ENCODE peak calls at places on chromosome 9, in seven cellular contexts. K is Right ventricle myocardium inferior; Q is C1 segment of cervical spinal cord; L is BJ; O is ovary; S is effector memory CD4-positive, alpha-beta T cell; X is 8988T. W is an unnamed sample.

GRCh38 chr9:5263568-5264218 is 32.5 kb downstream of the INSL4 start:
- DNase-seq in K (no peak), Q (no peak), L (no peak), O (no peak), S (no peak), X (no peak), W (no peak)

GRCh38 chr9:70941191-70941590 is 180.2 kb downstream of the TRPM3 start:
- DNase-seq in K (no peak), Q (no peak), L (no peak), O (no peak), S (no peak), X (no peak), W (no peak)

GRCh38 chr9:126862461-126862830 is 2.0 kb downstream of the ZBTB34 start:
- DNase-seq in K (no peak), Q (peak; percentile 43), L (no peak), O (no peak), S (no peak), X (no peak), W (peak; percentile 53)

GRCh38 chr9:96420468-96421219 is 2.5 kb upstream of the ZNF367 start:
- DNase-seq in K (no peak), Q (no peak), L (peak; percentile 89), O (no peak), S (no peak), X (peak; percentile 35), W (peak; percentile 55)

GRCh38 chr9:108580021-108580439 is 275.8 kb downstream of the ACTL7B start:
- DNase-seq in K (no peak), Q (peak; percentile 3), L (no peak), O (no peak), S (no peak), X (no peak), W (no peak)

GRCh38 chr9:13446261-13446660 is 166.8 kb upstream of the MPDZ start:
- DNase-seq in K (no peak), Q (no peak), L (no peak), O (no peak), S (no peak), X (no peak), W (no peak)

GRCh38 chr9:129287595-129288305 is 109.7 kb upstream of the IER5L start:
- DNase-seq in K (no peak), Q (no peak), L (no peak), O (peak; percentile 17), S (no peak), X (no peak), W (peak; percentile 34)

GRCh38 chr9:19513671-19514275 is 105.0 kb downstream of the ACER2 start:
- DNase-seq in K (no peak), Q (no peak), L (no peak), O (no peak), S (no peak), X (no peak), W (no peak)

GRCh38 chr9:121645003-121645402 is 6.4 kb upstream of the DAB2IP start:
- DNase-seq in K (no peak), Q (peak; percentile 43), L (no peak), O (peak; percentile 69), S (no peak), X (no peak), W (no peak)

GRCh38 chr9:132782106-132782505 is 96.0 kb downstream of the AK8 start:
- DNase-seq in K (no peak), Q (no peak), L (no peak), O (no peak), S (no peak), X (no peak), W (no peak)

GRCh38 chr9:92980085-92980745 is 32.9 kb downstream of the FGD3 start:
- DNase-seq in K (no peak), Q (no peak), L (no peak), O (no peak), S (no peak), X (no peak), W (no peak)

GRCh38 chr9:88312517-88313103 is 75.6 kb upstream of the SPIN1 start:
- DNase-seq in K (no peak), Q (no peak), L (no peak), O (no peak), S (no peak), X (no peak), W (no peak)

GRCh38 chr9:130756460-130757152 is 63.0 kb downstream of the EXOSC2 start:
- DNase-seq in K (no peak), Q (no peak), L (no peak), O (no peak), S (no peak), X (no peak), W (no peak)

GRCh38 chr9:77457916-77458592 is 190.1 kb downstream of the GNA14 start:
- DNase-seq in K (no peak), Q (peak; percentile 39), L (peak; percentile 73), O (peak; percentile 55), S (peak; percentile 10), X (no peak), W (peak; percentile 71)

GRCh38 chr9:90774682-90775081 is 26.9 kb upstream of the SYK start:
- DNase-seq in K (no peak), Q (no peak), L (no peak), O (no peak), S (no peak), X (no peak), W (no peak)

GRCh38 chr9:91809581-91810285 is 140.3 kb downstream of the ROR2 start:
- DNase-seq in K (no peak), Q (no peak), L (no peak), O (no peak), S (no peak), X (no peak), W (peak; percentile 40)

GRCh38 chr9:841371-842209 is at the start of gene DMRT1:
- DNase-seq in K (no peak), Q (no peak), L (no peak), O (no peak), S (no peak), X (no peak), W (no peak)

GRCh38 chr9:105026451-105026850 is 98.5 kb upstream of the ABCA1 start:
- DNase-seq in K (no peak), Q (no peak), L (no peak), O (no peak), S (no peak), X (no peak), W (no peak)

GRCh38 chr9:69027355-69028097 is 8.0 kb upstream of the FXN start:
- DNase-seq in K (no peak), Q (no peak), L (no peak), O (no peak), S (no peak), X (no peak), W (no peak)